ENCODE peak calls at places on chromosomes 5 and 9, in five cellular contexts. H is endothelial cell, M is BE2C, L is sigmoid colon, K is AG10803. T is an unnamed sample.

GRCh38 chr9:74951725-74952151 is 974 bp downstream of the C9orf40 start:
- DNase-seq in H (peak; percentile 47), M (peak; percentile 49), L (peak; percentile 69), K (peak; percentile 22), T (peak; percentile 40)

GRCh38 chr5:133274597-133274935 is 222.8 kb downstream of the HSPA4 start:
- DNase-seq in H (no peak), M (no peak), L (no peak), K (no peak), T (peak; percentile 60)

GRCh38 chr9:131422241-131422792 is 28.4 kb downstream of the PRRC2B start:
- DNase-seq in H (no peak), M (peak; percentile 58), L (no peak), K (no peak), T (no peak)

GRCh38 chr5:142600611-142601360 is 85.1 kb downstream of the FGF1 start:
- DNase-seq in H (no peak), M (no peak), L (peak; percentile 78), K (peak; percentile 53), T (no peak)

GRCh38 chr5:149141957-149142851 is 911 bp downstream of the ABLIM3 start:
- DNase-seq in H (no peak), M (no peak), L (no peak), K (no peak), T (no peak)

GRCh38 chr5:77644443-77645157 is 6.1 kb upstream of the OTP start:
- DNase-seq in H (peak; percentile 24), M (no peak), L (no peak), K (no peak), T (no peak)

GRCh38 chr5:94746731-94747124 is 128.3 kb downstream of the SLF1 start:
- DNase-seq in H (no peak), M (no peak), L (no peak), K (no peak), T (no peak)

GRCh38 chr5:97355775-97356174 is 172.7 kb upstream of the RIOK2 start:
- DNase-seq in H (no peak), M (no peak), L (no peak), K (no peak), T (no peak)

GRCh38 chr5:101393795-101394450 is 490.8 kb upstream of the ST8SIA4 start:
- DNase-seq in H (no peak), M (no peak), L (no peak), K (peak; percentile 1), T (no peak)

DNA sequence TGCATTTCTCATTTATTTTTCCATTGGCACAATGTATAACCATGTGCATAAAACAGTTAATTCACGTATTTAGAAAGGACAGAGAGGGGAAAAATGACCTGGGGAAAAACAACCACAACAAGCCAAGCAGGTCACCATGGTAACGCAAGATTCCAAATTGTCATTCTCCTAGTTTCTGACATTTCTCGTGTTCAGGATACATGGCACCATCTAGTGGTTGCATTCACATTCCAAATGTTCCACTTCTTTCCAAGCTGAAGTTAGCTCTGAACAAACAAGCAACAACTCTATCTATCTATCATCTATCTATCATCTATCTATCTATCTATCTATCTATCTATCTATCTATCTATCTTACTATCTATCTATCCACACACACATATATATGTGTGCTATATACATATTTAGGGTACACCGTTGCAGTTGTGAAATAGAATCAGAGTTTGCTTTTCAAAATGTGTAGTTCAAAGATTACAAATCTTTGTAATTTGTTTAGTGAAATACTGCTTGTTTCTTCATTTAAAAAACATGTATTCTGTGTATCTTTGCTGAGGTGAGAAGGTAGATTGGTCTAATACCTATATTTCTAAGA is 487.3 kb upstream of the ST8SIA4 start:
- DNase-seq in H (peak; percentile 62), M (peak; percentile 33), L (no peak), K (peak; percentile 46), T (peak; percentile 14)
- TF ChIP-seq CTCF in H (peak; percentile 70), M (peak; percentile 88), L (peak; percentile 35), K (peak; percentile 71), T (peak; percentile 65)

GRCh38 chr5:124124711-124125229 is 612.8 kb downstream of the CSNK1G3 start:
- DNase-seq in H (no peak), M (peak; percentile 56), L (no peak), K (no peak), T (peak; percentile 77)
- TF ChIP-seq CTCF in H (no peak), M (no peak), L (no peak), K (no peak), T (no peak)

GRCh38 chr5:56298329-56298962 is 65.3 kb upstream of the ANKRD55 start:
- DNase-seq in H (no peak), M (no peak), L (no peak), K (no peak), T (no peak)
- TF ChIP-seq CTCF in H (no peak), M (no peak), L (no peak), K (no peak), T (no peak)

GRCh38 chr9:109414125-109414785 is 83.9 kb downstream of the PTPN3 start:
- DNase-seq in H (no peak), M (no peak), L (no peak), K (no peak), T (no peak)

GRCh38 chr9:109411069-109411761 is 86.9 kb downstream of the PTPN3 start:
- DNase-seq in H (no peak), M (no peak), L (no peak), K (no peak), T (no peak)

GRCh38 chr9:109408759-109409462 is 88.1 kb upstream of the EPB41L4B start:
- DNase-seq in H (no peak), M (no peak), L (no peak), K (no peak), T (no peak)

GRCh38 chr9:109411818-109412352 is 86.2 kb downstream of the PTPN3 start:
- DNase-seq in H (peak; percentile 25), M (peak; percentile 14), L (no peak), K (peak; percentile 53), T (peak; percentile 46)

GRCh38 chr9:109409998-109410397 is 88.1 kb downstream of the PTPN3 start:
- DNase-seq in H (peak; percentile 62), M (peak; percentile 35), L (no peak), K (no peak), T (peak; percentile 63)
- TF ChIP-seq CTCF in H (no peak), M (peak; percentile 29), L (no peak), K (no peak), T (peak; percentile 69)

DNA sequence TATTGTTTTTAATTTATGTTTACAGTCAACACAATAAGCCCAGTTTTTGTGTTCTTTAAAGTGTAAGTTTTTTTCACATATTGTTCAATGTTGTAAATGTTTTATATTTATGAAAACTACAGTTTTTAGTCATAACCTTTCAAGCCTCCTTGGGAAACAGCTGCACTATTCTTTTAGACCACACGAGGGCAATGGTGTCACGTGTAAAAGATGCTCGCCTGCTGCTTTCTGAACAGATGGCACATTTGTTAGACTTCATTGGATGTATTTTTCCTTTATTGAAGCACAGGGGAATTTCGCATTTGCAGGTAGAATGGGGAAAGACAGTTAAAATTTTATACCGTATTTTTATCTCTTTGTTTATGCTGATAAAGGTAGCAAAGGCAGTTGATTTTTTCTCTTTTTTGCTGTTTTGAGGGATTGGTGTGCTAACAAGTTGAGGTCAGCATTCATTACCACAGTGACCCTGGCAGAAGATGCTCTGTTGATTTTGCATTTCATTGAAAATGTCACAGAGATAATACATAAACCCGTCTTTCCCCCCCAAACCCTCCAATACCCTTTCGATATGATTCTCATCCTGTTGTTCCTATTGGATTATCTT is 59.0 kb downstream of the MAT2B start:
- DNase-seq in H (peak; percentile 65), M (peak; percentile 48), L (no peak), K (peak; percentile 59), T (peak; percentile 51)
- TF ChIP-seq CTCF in H (peak; percentile 89), M (peak; percentile 89), L (peak; percentile 91), K (peak; percentile 91), T (peak; percentile 58)

GRCh38 chr5:129459485-129460120 is 495 bp upstream of the ADAMTS19 start:
- DNase-seq in H (peak; percentile 55), M (no peak), L (no peak), K (peak; percentile 0), T (peak; percentile 40)

GRCh38 chr5:129460121-129460950 is at the start of gene ADAMTS19:
- DNase-seq in H (peak; percentile 69), M (peak; percentile 85), L (no peak), K (no peak), T (peak; percentile 29)

GRCh38 chr5:129461816-129462396 is 1.8 kb downstream of the ADAMTS19 start:
- DNase-seq in H (no peak), M (no peak), L (no peak), K (no peak), T (no peak)

GRCh38 chr5:129465945-129466344 is 5.8 kb downstream of the ADAMTS19 start:
- DNase-seq in H (no peak), M (no peak), L (no peak), K (no peak), T (no peak)

GRCh38 chr5:129460951-129461815 is 1.1 kb downstream of the ADAMTS19 start:
- DNase-seq in H (peak; percentile 81), M (peak; percentile 87), L (peak; percentile 63), K (no peak), T (peak; percentile 75)
- TF ChIP-seq CTCF in H (peak; percentile 53), M (peak; percentile 68), L (no peak), K (no peak), T (peak; percentile 79)

GRCh38 chr5:150490754-150491153 is 17.2 kb upstream of the NDST1 start:
- DNase-seq in H (no peak), M (no peak), L (no peak), K (no peak), T (no peak)

GRCh38 chr5:150490296-150490669 is 17.6 kb upstream of the NDST1 start:
- DNase-seq in H (no peak), M (no peak), L (no peak), K (no peak), T (no peak)

GRCh38 chr5:150488519-150489357 is 19.2 kb upstream of the NDST1 start:
- DNase-seq in H (no peak), M (peak; percentile 34), L (peak; percentile 86), K (peak; percentile 94), T (no peak)

GRCh38 chr5:150487199-150488061 is 20.5 kb upstream of the NDST1 start:
- DNase-seq in H (no peak), M (peak; percentile 49), L (no peak), K (peak; percentile 69), T (peak; percentile 57)

GRCh38 chr5:150489358-150490295 is 18.3 kb upstream of the NDST1 start:
- DNase-seq in H (no peak), M (no peak), L (peak; percentile 62), K (peak; percentile 36), T (no peak)
- TF ChIP-seq CTCF in H (no peak), M (no peak), L (no peak), K (no peak), T (no peak)